ENCODE peak calls at places on chromosomes 7 and 10, in six cellular contexts. One of them, this sample, is unnamed.

GRCh38 chr7:38339953-38340819 is 66.8 kb upstream of the TARP start:
- ATAC-seq in Right ventricle myocardium superior: no peak
- ATAC-seq in IMR-90: no peak
- ATAC-seq in gastrocnemius medialis: no peak
- ATAC-seq in left cardiac atrium: peak
- ATAC-seq in stimulated activated effector memory CD8-positive, alpha-beta T cell treated with anti-CD3 and anti-CD28 coated beads, Interleukin-12 subunit alpha, Interleukin-12 subunit beta, amount 100 ng/mL, for 72 hours: peak
- ATAC-seq in this sample: no peak

GRCh38 chr7:158676898-158677297 is 27.7 kb downstream of the NCAPG2 start:
- ATAC-seq in Right ventricle myocardium superior: no peak
- ATAC-seq in IMR-90: no peak
- ATAC-seq in left cardiac atrium: no peak
- ATAC-seq in stimulated activated effector memory CD8-positive, alpha-beta T cell treated with anti-CD3 and anti-CD28 coated beads, Interleukin-12 subunit alpha, Interleukin-12 subunit beta, amount 100 ng/mL, for 72 hours: peak
- ATAC-seq in gastrocnemius medialis: no peak
- ATAC-seq in this sample: no peak

GRCh38 chr10:68434657-68435056 is 27.6 kb upstream of the RUFY2 start:
- ATAC-seq in stimulated activated effector memory CD8-positive, alpha-beta T cell treated with anti-CD3 and anti-CD28 coated beads, Interleukin-12 subunit alpha, Interleukin-12 subunit beta, amount 100 ng/mL, for 72 hours: no peak
- ATAC-seq in Right ventricle myocardium superior: no peak
- ATAC-seq in left cardiac atrium: no peak
- ATAC-seq in IMR-90: peak
- ATAC-seq in gastrocnemius medialis: no peak
- ATAC-seq in this sample: no peak

GRCh38 chr10:4151466-4151865 is 366.5 kb upstream of the KLF6 start:
- ATAC-seq in IMR-90: no peak
- ATAC-seq in Right ventricle myocardium superior: no peak
- ATAC-seq in stimulated activated effector memory CD8-positive, alpha-beta T cell treated with anti-CD3 and anti-CD28 coated beads, Interleukin-12 subunit alpha, Interleukin-12 subunit beta, amount 100 ng/mL, for 72 hours: no peak
- ATAC-seq in left cardiac atrium: no peak
- ATAC-seq in gastrocnemius medialis: no peak
- ATAC-seq in this sample: no peak

GRCh38 chr10:95543459-95543858 is 17.7 kb downstream of the SORBS1 start:
- ATAC-seq in Right ventricle myocardium superior: peak
- ATAC-seq in gastrocnemius medialis: no peak
- ATAC-seq in IMR-90: no peak
- ATAC-seq in stimulated activated effector memory CD8-positive, alpha-beta T cell treated with anti-CD3 and anti-CD28 coated beads, Interleukin-12 subunit alpha, Interleukin-12 subunit beta, amount 100 ng/mL, for 72 hours: no peak
- ATAC-seq in left cardiac atrium: no peak
- ATAC-seq in this sample: no peak

GRCh38 chr10:121813857-121814256 is 114.0 kb downstream of the ATE1 start:
- ATAC-seq in left cardiac atrium: no peak
- ATAC-seq in gastrocnemius medialis: no peak
- ATAC-seq in IMR-90: no peak
- ATAC-seq in Right ventricle myocardium superior: no peak
- ATAC-seq in stimulated activated effector memory CD8-positive, alpha-beta T cell treated with anti-CD3 and anti-CD28 coated beads, Interleukin-12 subunit alpha, Interleukin-12 subunit beta, amount 100 ng/mL, for 72 hours: no peak
- ATAC-seq in this sample: no peak

GRCh38 chr10:72310241-72310633 is 36.5 kb downstream of the DDIT4 start:
- ATAC-seq in IMR-90: no peak
- ATAC-seq in gastrocnemius medialis: peak
- ATAC-seq in stimulated activated effector memory CD8-positive, alpha-beta T cell treated with anti-CD3 and anti-CD28 coated beads, Interleukin-12 subunit alpha, Interleukin-12 subunit beta, amount 100 ng/mL, for 72 hours: no peak
- ATAC-seq in Right ventricle myocardium superior: peak
- ATAC-seq in left cardiac atrium: no peak
- ATAC-seq in this sample: peak

GRCh38 chr10:114550756-114551290 is 107.3 kb downstream of the ABLIM1 start:
- ATAC-seq in IMR-90: peak
- ATAC-seq in stimulated activated effector memory CD8-positive, alpha-beta T cell treated with anti-CD3 and anti-CD28 coated beads, Interleukin-12 subunit alpha, Interleukin-12 subunit beta, amount 100 ng/mL, for 72 hours: no peak
- ATAC-seq in gastrocnemius medialis: peak
- ATAC-seq in left cardiac atrium: peak
- ATAC-seq in Right ventricle myocardium superior: peak
- ATAC-seq in this sample: peak

GRCh38 chr7:54908760-54909438 is 109.9 kb upstream of the EGFR start:
- ATAC-seq in left cardiac atrium: no peak
- ATAC-seq in gastrocnemius medialis: no peak
- ATAC-seq in IMR-90: no peak
- ATAC-seq in stimulated activated effector memory CD8-positive, alpha-beta T cell treated with anti-CD3 and anti-CD28 coated beads, Interleukin-12 subunit alpha, Interleukin-12 subunit beta, amount 100 ng/mL, for 72 hours: no peak
- ATAC-seq in Right ventricle myocardium superior: no peak
- ATAC-seq in this sample: no peak

GRCh38 chr7:6403907-6404306 is 43.8 kb downstream of the DAGLB start:
- ATAC-seq in stimulated activated effector memory CD8-positive, alpha-beta T cell treated with anti-CD3 and anti-CD28 coated beads, Interleukin-12 subunit alpha, Interleukin-12 subunit beta, amount 100 ng/mL, for 72 hours: no peak
- ATAC-seq in left cardiac atrium: no peak
- ATAC-seq in gastrocnemius medialis: no peak
- ATAC-seq in Right ventricle myocardium superior: no peak
- ATAC-seq in IMR-90: no peak
- ATAC-seq in this sample: peak

GRCh38 chr10:93383562-93383981 is 98.6 kb downstream of the MYOF start:
- ATAC-seq in stimulated activated effector memory CD8-positive, alpha-beta T cell treated with anti-CD3 and anti-CD28 coated beads, Interleukin-12 subunit alpha, Interleukin-12 subunit beta, amount 100 ng/mL, for 72 hours: no peak
- ATAC-seq in Right ventricle myocardium superior: no peak
- ATAC-seq in IMR-90: peak
- ATAC-seq in gastrocnemius medialis: peak
- ATAC-seq in left cardiac atrium: peak
- ATAC-seq in this sample: peak

GRCh38 chr10:131312261-131312801 is 810 bp upstream of the TCERG1L start:
- ATAC-seq in left cardiac atrium: no peak
- ATAC-seq in IMR-90: no peak
- ATAC-seq in stimulated activated effector memory CD8-positive, alpha-beta T cell treated with anti-CD3 and anti-CD28 coated beads, Interleukin-12 subunit alpha, Interleukin-12 subunit beta, amount 100 ng/mL, for 72 hours: peak
- ATAC-seq in Right ventricle myocardium superior: no peak
- ATAC-seq in gastrocnemius medialis: no peak
- ATAC-seq in this sample: peak

GRCh38 chr10:58579011-58579655 is 66.5 kb downstream of the BICC1 start:
- ATAC-seq in IMR-90: no peak
- ATAC-seq in left cardiac atrium: no peak
- ATAC-seq in stimulated activated effector memory CD8-positive, alpha-beta T cell treated with anti-CD3 and anti-CD28 coated beads, Interleukin-12 subunit alpha, Interleukin-12 subunit beta, amount 100 ng/mL, for 72 hours: no peak
- ATAC-seq in gastrocnemius medialis: peak
- ATAC-seq in Right ventricle myocardium superior: no peak
- ATAC-seq in this sample: no peak

GRCh38 chr10:34032564-34032963 is 698.1 kb upstream of the NRP1 start:
- ATAC-seq in gastrocnemius medialis: no peak
- ATAC-seq in left cardiac atrium: no peak
- ATAC-seq in Right ventricle myocardium superior: no peak
- ATAC-seq in IMR-90: no peak
- ATAC-seq in stimulated activated effector memory CD8-positive, alpha-beta T cell treated with anti-CD3 and anti-CD28 coated beads, Interleukin-12 subunit alpha, Interleukin-12 subunit beta, amount 100 ng/mL, for 72 hours: no peak
- ATAC-seq in this sample: no peak